ENCODE peak calls at places on chromosome 11, in six cellular contexts. W is GM06990, B is right atrium auricular region, H is heart left ventricle, J is lower leg skin, O is prostate gland. P is an unnamed sample.

GRCh38 chr11:75432911-75433321 is at the start of gene KLHL35:
- DNase-seq in O (no peak), H (no peak), J (no peak), B (no peak), W (no peak), P (no peak)

GRCh38 chr11:76322593-76323341 is 58.2 kb downstream of the THAP12 start:
- DNase-seq in H (no peak), W (no peak), J (no peak), O (no peak), B (no peak), P (no peak)

GRCh38 chr11:36030707-36031365 is 87.0 kb downstream of the LDLRAD3 start:
- DNase-seq in H (peak; percentile 45), O (no peak), W (no peak), B (no peak), J (no peak), P (no peak)

GRCh38 chr11:11992257-11992690 is 16.2 kb downstream of the DKK3 start:
- DNase-seq in W (no peak), B (no peak), O (no peak), J (no peak), H (no peak), P (no peak)

GRCh38 chr11:131373326-131373725 is 2.9 kb downstream of the NTM start:
- DNase-seq in B (no peak), O (no peak), H (no peak), J (no peak), W (no peak), P (no peak)

GRCh38 chr11:122105009-122105828 is 10.8 kb downstream of the BLID start:
- DNase-seq in W (no peak), B (no peak), O (no peak), H (peak; percentile 24), J (no peak), P (peak; percentile 56)

GRCh38 chr11:33445761-33446161 is 188.6 kb downstream of the HIPK3 start:
- DNase-seq in O (no peak), J (no peak), B (no peak), W (no peak), H (no peak), P (no peak)

GRCh38 chr11:121141051-121141450 is 40.0 kb downstream of the TECTA start:
- DNase-seq in J (no peak), B (no peak), W (no peak), H (no peak), O (no peak), P (no peak)

GRCh38 chr11:79249341-79249993 is 191.4 kb downstream of the TENM4 start:
- DNase-seq in J (no peak), H (no peak), O (no peak), B (no peak), W (no peak), P (no peak)

GRCh38 chr11:119592642-119593041 is 136.4 kb downstream of the NECTIN1 start:
- DNase-seq in W (no peak), J (peak; percentile 67), H (no peak), B (peak; percentile 64), O (peak; percentile 69), P (no peak)

GRCh38 chr11:57873196-57873911 is 111.8 kb downstream of the CTNND1 start:
- DNase-seq in J (no peak), H (no peak), O (no peak), B (no peak), W (no peak), P (no peak)

GRCh38 chr11:132992838-132993680 is 539.2 kb downstream of the OPCML start:
- DNase-seq in H (no peak), W (no peak), B (no peak), J (no peak), O (no peak), P (no peak)

GRCh38 chr11:117179048-117179999 is 781 bp downstream of the SIDT2 start:
- DNase-seq in W (peak; percentile 51), H (peak; percentile 56), B (peak; percentile 62), J (no peak), O (no peak), P (peak; percentile 49)

GRCh38 chr11:6393989-6394670 is 3.9 kb downstream of the SMPD1 start:
- DNase-seq in H (no peak), O (no peak), W (no peak), J (no peak), B (no peak), P (no peak)

GRCh38 chr11:36702330-36703054 is 104.5 kb upstream of the RAG2 start:
- DNase-seq in H (no peak), O (peak; percentile 35), B (no peak), J (no peak), W (peak; percentile 40), P (peak; percentile 19)

GRCh38 chr11:112336356-112336886 is 75.8 kb upstream of the PLET1 start:
- DNase-seq in O (no peak), W (no peak), H (no peak), B (no peak), J (no peak), P (peak; percentile 59)

GRCh38 chr11:107576497-107577086 is 11.1 kb upstream of the ALKBH8 start:
- DNase-seq in J (peak; percentile 27), O (no peak), B (no peak), W (no peak), H (peak; percentile 56), P (peak; percentile 67)

GRCh38 chr11:11967669-11968510 is 40.5 kb downstream of the DKK3 start:
- DNase-seq in H (no peak), J (no peak), B (no peak), O (no peak), W (no peak), P (no peak)

GRCh38 chr11:44920451-44920850 is 30.2 kb downstream of the TP53I11 start:
- DNase-seq in B (no peak), O (no peak), J (no peak), W (no peak), H (no peak), P (no peak)
- TF ChIP-seq CTCF in B (no peak), O (no peak), J (no peak), W (no peak), H (no peak), P (no peak)

DNA sequence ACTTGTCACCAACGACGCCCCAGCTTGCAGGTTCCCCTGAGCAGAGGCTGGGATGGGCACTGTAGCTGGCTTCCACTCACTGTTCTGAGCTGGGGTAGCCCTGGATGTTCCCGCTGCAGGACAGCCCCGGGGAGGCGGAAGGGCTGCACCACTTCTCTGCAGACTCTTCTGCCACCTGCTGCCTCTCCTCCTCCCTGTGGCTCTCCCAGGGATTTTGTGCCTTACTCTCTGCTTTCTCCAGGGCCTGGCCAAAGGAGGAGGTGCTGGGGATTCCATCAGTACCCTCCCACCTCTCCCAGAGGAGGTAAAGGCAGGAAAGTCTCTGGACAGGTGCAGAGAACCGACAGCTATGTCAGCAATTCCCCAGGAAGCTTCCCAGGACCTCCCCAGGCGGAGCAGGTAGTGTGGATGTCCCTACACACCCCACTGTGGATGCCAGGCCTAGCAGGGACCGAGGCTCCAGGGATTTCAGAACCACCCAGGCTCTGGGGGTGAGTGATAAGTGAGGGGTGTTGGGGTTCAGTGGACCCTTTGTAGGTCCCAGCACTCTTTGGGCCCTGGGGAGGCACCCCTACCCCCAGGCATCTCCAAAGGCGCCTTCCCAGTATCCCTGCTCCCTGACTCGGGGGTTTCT is 11.3 kb downstream of the DUSP8 start:
- DNase-seq in J (no peak), W (no peak), O (no peak), H (no peak), B (no peak), P (no peak)
- TF ChIP-seq CTCF in J (no peak), W (no peak), O (no peak), H (no peak), B (no peak), P (no peak)

GRCh38 chr11:72534859-72535547 is 100.7 kb upstream of the CLPB start:
- DNase-seq in W (no peak), O (no peak), J (no peak), B (no peak), H (no peak), P (peak; percentile 82)
- TF ChIP-seq CTCF in W (peak; percentile 12), O (no peak), J (no peak), B (no peak), H (no peak), P (no peak)

DNA sequence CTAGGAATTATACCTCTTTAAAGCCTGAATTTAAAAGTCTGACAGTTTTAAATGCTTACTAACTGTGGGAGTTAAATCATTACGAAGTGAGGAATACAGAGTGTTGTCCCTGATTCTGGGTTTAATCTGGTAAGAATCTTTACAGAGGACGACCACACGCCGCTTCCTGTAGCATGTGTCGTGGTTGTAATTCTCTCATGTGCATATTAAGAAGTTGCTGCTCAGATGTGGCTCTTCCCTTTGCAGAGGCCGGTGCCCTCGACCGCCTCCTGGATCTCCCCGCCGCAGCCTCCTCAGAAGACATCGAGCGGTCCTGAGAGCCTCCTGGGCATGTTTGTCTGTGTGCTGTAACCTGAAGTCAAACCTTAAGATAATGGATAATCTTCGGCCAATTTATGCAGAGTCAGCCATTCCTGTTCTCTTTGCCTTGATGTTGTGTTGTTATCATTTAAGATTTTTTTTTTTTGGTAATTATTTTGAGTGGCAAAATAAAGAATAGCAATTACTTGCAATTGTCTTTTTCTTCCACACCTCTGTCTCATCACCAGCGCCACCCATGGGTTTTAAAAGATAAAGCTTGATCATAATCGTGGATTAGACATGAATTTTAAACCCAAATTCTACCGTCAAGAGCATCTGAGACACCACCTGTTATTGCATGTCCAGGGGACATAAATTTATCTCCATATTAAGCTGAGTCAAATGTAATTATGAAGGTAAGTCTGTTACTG is 6.5 kb downstream of the GAL start:
- DNase-seq in B (no peak), H (no peak), O (no peak), W (no peak), J (no peak), P (no peak)
- TF ChIP-seq CTCF in B (no peak), H (no peak), O (no peak), W (no peak), J (no peak), P (no peak)

DNA sequence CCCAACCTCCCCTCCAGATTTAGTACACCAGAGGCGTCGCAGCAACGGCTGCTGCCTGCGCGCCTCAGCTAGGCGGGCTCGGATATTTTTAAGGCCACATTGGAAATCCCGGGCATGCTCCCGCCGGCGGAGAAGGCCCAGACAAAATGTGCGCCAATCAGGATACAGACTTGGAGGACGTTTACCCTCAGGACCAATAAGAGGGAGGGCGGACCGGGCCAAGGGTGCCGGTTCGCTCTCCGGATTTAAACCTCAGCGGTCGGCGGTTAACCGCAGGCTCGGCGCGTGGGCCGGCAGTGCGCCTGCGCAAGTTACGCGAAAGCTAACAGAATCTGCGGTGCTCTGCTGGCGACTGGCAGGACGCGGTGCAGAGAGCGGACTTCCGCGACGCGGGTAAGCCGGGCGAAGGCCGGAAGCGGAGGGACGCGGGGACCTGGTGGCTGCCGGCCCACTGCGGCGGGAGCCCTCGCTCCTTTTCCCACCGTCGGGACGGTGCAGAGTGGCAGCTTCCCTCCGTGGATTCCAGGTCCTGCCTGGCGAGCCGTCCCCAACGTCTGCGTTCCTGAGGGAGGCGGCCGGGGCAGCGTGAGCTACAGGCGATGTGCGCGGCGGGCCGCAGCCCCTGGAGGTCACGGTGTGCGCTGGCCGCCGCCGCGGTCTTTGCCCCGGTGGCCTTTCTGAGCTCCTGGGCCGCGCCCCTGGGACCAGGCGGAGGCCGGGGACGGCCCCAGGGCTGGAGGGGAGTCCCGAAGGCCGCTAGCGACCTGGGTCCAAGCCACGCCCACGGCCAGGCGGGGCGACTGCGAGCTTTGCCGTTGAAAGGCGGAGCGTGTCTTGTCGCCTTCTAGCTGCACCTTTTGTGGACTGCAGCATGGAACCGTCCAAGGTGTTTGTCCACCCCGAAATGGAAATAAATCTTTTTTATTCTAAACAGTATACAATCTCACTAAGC is at the start of gene HYLS1:
- DNase-seq in H (peak; percentile 95), B (peak; percentile 97), W (peak; percentile 93), J (peak; percentile 93), O (peak; percentile 92), P (peak; percentile 94)
- TF ChIP-seq CTCF in H (peak; percentile 30), B (peak; percentile 62), W (peak; percentile 37), J (no peak), O (no peak), P (peak; percentile 48)

P was measured in thyroid gland.